ENCODE peak calls at places on chromosomes 16 and 17, in four cellular contexts. M is germinal center, O is astrocyte of the hippocampus, K is Calu3. X is an unnamed sample.

GRCh38 chr17:67372751-67373150 is 4.3 kb upstream of the PITPNC1 start:
- DNase-seq in M (no peak), O (no peak), K (no peak), X (peak)

GRCh38 chr17:73644145-73645049 is at the start of gene SDK2:
- DNase-seq in M (peak), O (peak), K (peak), X (no peak)

GRCh38 chr16:51061355-51061754 is 89.7 kb downstream of the SALL1 start:
- DNase-seq in M (no peak), O (no peak), K (no peak), X (no peak)

GRCh38 chr16:85523602-85524364 is 89.3 kb upstream of the GSE1 start:
- DNase-seq in M (no peak), O (peak), K (peak), X (peak)

GRCh38 chr16:9836118-9836736 is 346.0 kb downstream of the GRIN2A start:
- DNase-seq in M (no peak), O (peak), K (peak), X (no peak)

GRCh38 chr17:15965510-15965909 is 20.6 kb downstream of the ADORA2B start:
- DNase-seq in M (no peak), O (peak), K (no peak), X (no peak)

GRCh38 chr16:3235856-3236669 is 1.1 kb upstream of the ZNF200 start:
- DNase-seq in M (no peak), O (no peak), K (no peak), X (peak)

GRCh38 chr17:19805006-19805405 is 56.9 kb upstream of the ALDH3A1 start:
- DNase-seq in M (no peak), O (no peak), K (no peak), X (no peak)

GRCh38 chr16:66604376-66605176 is at the start of gene CMTM3:
- DNase-seq in M (peak), O (peak), K (peak), X (no peak)

GRCh38 chr16:9123871-9124270 is 32.4 kb downstream of the HAPSTR1 start:
- DNase-seq in M (peak), O (no peak), K (peak), X (peak)

GRCh38 chr17:79615446-79615845 is 4.6 kb upstream of the RBFOX3 start:
- DNase-seq in M (no peak), O (no peak), K (no peak), X (no peak)

GRCh38 chr16:53429221-53429943 is 4.9 kb upstream of the RBL2 start:
- DNase-seq in M (no peak), O (peak), K (peak), X (peak)

GRCh38 chr16:426906-427249 is 1.4 kb downstream of the RAB11FIP3 start:
- DNase-seq in M (no peak), O (no peak), K (no peak), X (no peak)

GRCh38 chr17:29833801-29834200 is 96.2 kb downstream of the SSH2 start:
- DNase-seq in M (no peak), O (no peak), K (no peak), X (no peak)

GRCh38 chr16:71426880-71427615 is 14.8 kb downstream of the TLE7 start:
- DNase-seq in M (no peak), O (no peak), K (no peak), X (no peak)

GRCh38 chr16:19488213-19488640 is 33.7 kb downstream of the GDE1 start:
- DNase-seq in M (no peak), O (no peak), K (no peak), X (no peak)

GRCh38 chr16:88599092-88599733 is 29.0 kb downstream of the ZC3H18 start:
- DNase-seq in M (no peak), O (no peak), K (no peak), X (no peak)

GRCh38 chr17:35716897-35717839 is 14.3 kb upstream of the RASL10B start:
- DNase-seq in M (no peak), O (peak), K (no peak), X (peak)

GRCh38 chr16:57480127-57480753 is 6.1 kb downstream of the DOK4 start:
- DNase-seq in M (no peak), O (peak), K (peak), X (no peak)

GRCh38 chr17:13024526-13025263 is 6.9 kb upstream of the ELAC2 start:
- DNase-seq in M (peak), O (peak), K (peak), X (no peak)

GRCh38 chr16:57235128-57236092 is 9.6 kb upstream of the ARL2BP start:
- DNase-seq in M (peak), O (peak), K (no peak), X (no peak)

X was measured in PC-9.